ENCODE peak calls at places on chromosomes 4 and X, in six cellular contexts. S is activated naive CD4-positive, alpha-beta T cell treated with Interleukin-2 at 50 U/mL for 16 hours; H is LoVo; K is mucosa of descending colon; M is naive thymus-derived CD8-positive, alpha-beta T cell; A is activated CD4-positive, CD25-positive, alpha-beta regulatory T cell. Z is an unnamed sample.

GRCh38 chrX:49029876-49030275 is 13.3 kb downstream of the TFE3 start:
- DNase-seq in A (no peak), S (no peak), M (no peak), K (peak; percentile 83), H (no peak), Z (no peak)

GRCh38 chrX:55127692-55128091 is 38.9 kb downstream of the PAGE2 start:
- DNase-seq in H (no peak), M (no peak), K (no peak), S (no peak), A (no peak), Z (no peak)

GRCh38 chr4:156738756-156739155 is 232.8 kb downstream of the PDGFC start:
- DNase-seq in K (no peak), A (no peak), M (no peak), H (no peak), S (no peak), Z (no peak)

GRCh38 chr4:110533590-110533910 is 57.6 kb downstream of the ENPEP start:
- DNase-seq in K (no peak), S (no peak), A (no peak), M (no peak), H (no peak), Z (no peak)

GRCh38 chrX:106670631-106671030 is 55.9 kb upstream of the RNF128 start:
- DNase-seq in K (no peak), A (no peak), M (no peak), H (no peak), S (no peak), Z (no peak)

GRCh38 chr4:22483551-22483981 is 32.3 kb downstream of the ADGRA3 start:
- DNase-seq in K (no peak), A (no peak), S (no peak), M (no peak), H (no peak), Z (no peak)

GRCh38 chr4:57249083-57249482 is 138.9 kb upstream of the IGFBP7 start:
- DNase-seq in S (no peak), K (no peak), H (no peak), A (no peak), M (no peak), Z (no peak)

GRCh38 chr4:146442801-146443200 is 78.9 kb downstream of the SLC10A7 start:
- DNase-seq in A (no peak), M (no peak), S (no peak), K (no peak), H (no peak), Z (no peak)

GRCh38 chr4:137707626-137708025 is 175.3 kb upstream of the PCDH18 start:
- DNase-seq in K (no peak), A (no peak), S (no peak), H (no peak), M (no peak), Z (no peak)

GRCh38 chr4:151855747-151856146 is 94.9 kb upstream of the GATB start:
- DNase-seq in K (no peak), S (no peak), M (no peak), A (no peak), H (no peak), Z (no peak)

GRCh38 chrX:15973299-15973698 is 118.7 kb upstream of the AP1S2 start:
- DNase-seq in M (no peak), A (peak; percentile 0), S (peak; percentile 2), H (no peak), K (no peak), Z (no peak)

GRCh38 chrX:101686574-101686973 is 26.9 kb upstream of the ARMCX2 start:
- DNase-seq in S (no peak), K (no peak), M (no peak), H (no peak), A (no peak), Z (no peak)

GRCh38 chrX:55142919-55143310 is 54.1 kb downstream of the PAGE2 start:
- DNase-seq in H (no peak), M (no peak), K (no peak), S (no peak), A (no peak), Z (no peak)

GRCh38 chr4:182578402-182578801 is 335.2 kb downstream of the TENM3 start:
- DNase-seq in M (no peak), A (no peak), K (no peak), H (peak; percentile 51), S (no peak), Z (no peak)

GRCh38 chrX:119672252-119672825 is 20.6 kb downstream of the SEPTIN6 start:
- DNase-seq in A (no peak), H (no peak), M (no peak), S (no peak), K (no peak), Z (peak; percentile 59)

GRCh38 chr4:176499518-176499917 is 179.8 kb downstream of the SPCS3 start:
- DNase-seq in M (no peak), A (no peak), H (peak; percentile 66), S (no peak), K (no peak), Z (no peak)

GRCh38 chrX:9286234-9286633 is 178.6 kb upstream of the TBL1X start:
- DNase-seq in M (no peak), A (no peak), H (no peak), S (no peak), K (no peak), Z (no peak)

GRCh38 chr4:183335369-183335940 is 13.2 kb upstream of the CLDN24 start:
- DNase-seq in M (no peak), H (peak; percentile 68), K (no peak), S (no peak), A (no peak), Z (no peak)

GRCh38 chrX:84046403-84046984 is 141.5 kb downstream of the RPS6KA6 start:
- DNase-seq in M (no peak), K (no peak), A (no peak), S (no peak), H (peak; percentile 16), Z (no peak)

GRCh38 chrX:134546187-134546586 is 86.2 kb downstream of the HPRT1 start:
- DNase-seq in M (no peak), A (no peak), H (no peak), K (no peak), S (no peak), Z (no peak)

GRCh38 chrX:10048695-10049094 is 81.5 kb downstream of the CLDN34 start:
- DNase-seq in H (no peak), M (no peak), S (no peak), K (no peak), A (no peak), Z (peak; percentile 2)

GRCh38 chrX:122422547-122422946 is 761.5 kb upstream of the GRIA3 start:
- DNase-seq in K (no peak), H (no peak), A (no peak), S (no peak), M (no peak), Z (no peak)

GRCh38 chrX:107826286-107827136 is 845 bp downstream of the MID2 start:
- DNase-seq in A (peak; percentile 15), H (peak; percentile 15), S (peak; percentile 33), M (peak; percentile 16), K (no peak), Z (no peak)

GRCh38 chr4:38982356-38983095 is 49.7 kb downstream of the TMEM156 start:
- DNase-seq in K (no peak), A (no peak), S (no peak), H (no peak), M (no peak), Z (no peak)

GRCh38 chrX:65537229-65537628 is 2.6 kb upstream of the LAS1L start:
- DNase-seq in A (no peak), S (no peak), K (no peak), M (no peak), H (no peak), Z (no peak)

GRCh38 chr4:123399638-123400358 is 3.2 kb downstream of the SPRY1 start:
- DNase-seq in K (no peak), A (no peak), S (no peak), M (no peak), H (no peak), Z (no peak)

GRCh38 chrX:26664919-26665318 is 448.9 kb downstream of the MAGEB5 start:
- DNase-seq in K (no peak), A (no peak), S (no peak), H (no peak), M (no peak), Z (no peak)

GRCh38 chr4:74114234-74114633 is 15.2 kb upstream of the CXCL2 start:
- DNase-seq in M (no peak), K (no peak), H (no peak), S (no peak), A (no peak), Z (no peak)

GRCh38 chr4:140952709-140953108 is 180.6 kb downstream of the RNF150 start:
- DNase-seq in A (no peak), K (no peak), M (no peak), H (no peak), S (no peak), Z (no peak)

GRCh38 chrX:20388594-20388993 is 121.9 kb upstream of the RPS6KA3 start:
- DNase-seq in H (no peak), M (no peak), S (no peak), K (no peak), A (no peak), Z (no peak)

GRCh38 chr4:145546556-145546955 is 64.9 kb downstream of the SMAD1 start:
- DNase-seq in H (no peak), A (no peak), K (no peak), M (no peak), S (no peak), Z (no peak)

GRCh38 chrX:119145241-119145653 is 17.6 kb upstream of the KIAA1210 start:
- DNase-seq in S (no peak), M (no peak), A (no peak), H (no peak), K (no peak), Z (no peak)

Z was measured in DMS153.